ENCODE peak calls at places on chromosomes 5 and 9, in ten cellular contexts. D, I, C, K, Q, G, J, Z, F and A are unnamed samples.

GRCh38 chr5:112689510-112689909 is 48.2 kb upstream of the APC start:
- DNase-seq in Q (no peak), D (peak; percentile 73), J (no peak), Z (no peak), F (peak; percentile 88), G (no peak), K (no peak), C (no peak), I (no peak), A (no peak)

GRCh38 chr5:144028644-144029043 is 141.8 kb downstream of the YIPF5 start:
- DNase-seq in F (peak; percentile 92), K (no peak), Z (no peak), J (no peak), D (peak; percentile 92), G (no peak), Q (no peak), C (peak; percentile 51), I (no peak), A (no peak)

GRCh38 chr9:116467740-116468351 is 219.3 kb upstream of the TRIM32 start:
- DNase-seq in G (no peak), F (no peak), I (no peak), D (peak; percentile 50), Q (no peak), J (no peak), K (no peak), Z (no peak), C (no peak), A (no peak)

GRCh38 chr5:165996484-165996883 is 2295.0 kb upstream of the WWC1 start:
- DNase-seq in G (no peak), Z (peak; percentile 14), K (no peak), J (no peak), F (no peak), Q (no peak), I (no peak), C (no peak), D (no peak), A (peak; percentile 12)

GRCh38 chr5:13625616-13626198 is 318.8 kb downstream of the DNAH5 start:
- DNase-seq in K (no peak), G (no peak), F (peak; percentile 27), Q (no peak), J (no peak), C (no peak), Z (no peak), I (no peak), D (peak; percentile 44), A (no peak)

GRCh38 chr5:91016954-91017690 is 366.0 kb downstream of the ARRDC3 start:
- DNase-seq in K (no peak), I (no peak), F (peak; percentile 39), J (no peak), G (no peak), Z (no peak), C (peak; percentile 62), Q (no peak), D (peak; percentile 48), A (no peak)

GRCh38 chr9:108219664-108220063 is 636.1 kb downstream of the ACTL7B start:
- DNase-seq in D (peak; percentile 27), I (no peak), J (no peak), Z (no peak), C (no peak), Q (no peak), F (no peak), G (no peak), K (no peak), A (no peak)

GRCh38 chr9:84054341-84055010 is 73.9 kb downstream of the RMI1 start:
- DNase-seq in F (no peak), Z (no peak), J (no peak), I (no peak), C (no peak), G (no peak), Q (peak; percentile 30), K (no peak), D (no peak), A (no peak)

GRCh38 chr5:146041180-146041789 is 64.1 kb downstream of the PLAC8L1 start:
- DNase-seq in F (peak; percentile 35), C (no peak), D (no peak), I (no peak), K (no peak), Z (peak; percentile 66), Q (no peak), G (no peak), J (peak; percentile 14), A (no peak)

GRCh38 chr5:146040559-146040958 is 64.8 kb downstream of the PLAC8L1 start:
- DNase-seq in J (no peak), F (no peak), K (no peak), I (no peak), D (no peak), Z (no peak), G (no peak), C (no peak), Q (no peak), A (no peak)

GRCh38 chr5:146039420-146039819 is 66.0 kb downstream of the PLAC8L1 start:
- DNase-seq in J (no peak), I (no peak), F (no peak), K (no peak), Q (no peak), G (no peak), C (no peak), Z (no peak), D (no peak), A (no peak)

GRCh38 chr5:146043722-146044121 is 61.7 kb downstream of the PLAC8L1 start:
- DNase-seq in Z (no peak), F (no peak), D (no peak), K (no peak), J (no peak), C (no peak), I (no peak), Q (no peak), G (no peak), A (no peak)

DNA sequence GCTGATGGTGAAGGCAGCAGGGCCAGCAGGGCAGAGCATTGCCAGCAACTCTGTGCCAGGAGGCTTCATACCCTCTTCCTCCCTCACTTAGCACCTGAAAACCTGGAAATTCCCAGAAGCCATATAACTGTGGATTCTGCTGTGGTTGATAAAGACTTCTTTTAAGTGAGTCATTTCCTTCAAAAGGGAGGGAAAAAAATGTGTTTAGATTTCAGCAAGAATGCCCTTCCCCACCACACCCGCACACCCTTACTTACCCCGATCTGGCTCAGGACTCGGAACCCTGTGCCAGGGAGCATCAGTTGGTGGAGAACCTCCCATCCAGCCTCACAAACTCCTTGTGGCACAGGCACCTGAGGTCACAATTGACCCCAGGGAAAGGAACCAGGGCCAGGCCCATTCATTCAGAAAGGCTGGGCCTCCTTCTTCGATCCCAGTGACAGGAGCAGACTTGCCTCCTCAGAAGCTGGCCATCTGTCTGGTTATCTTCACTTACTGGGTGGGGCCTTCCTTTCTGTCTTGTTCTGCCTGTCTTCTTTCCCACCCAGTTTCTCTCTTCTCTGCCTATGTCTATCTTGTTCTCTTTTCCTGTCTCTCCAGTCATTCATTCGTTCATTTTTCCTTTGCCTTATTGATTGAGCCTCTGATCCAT is 62.6 kb downstream of the PLAC8L1 start:
- DNase-seq in J (no peak), Q (no peak), Z (no peak), K (peak; percentile 61), I (no peak), D (peak; percentile 90), G (peak; percentile 27), C (no peak), F (peak; percentile 36), A (no peak)
- H2AFZ ChIP-seq in J (no peak overlapping the region), Q (no peak overlapping the region), Z (peak overlapping the region; percentile 56), K (no peak overlapping the region), I (no peak overlapping the region), D (no peak overlapping the region), G (no peak overlapping the region), C (no peak overlapping the region), F (no peak overlapping the region), A (no peak overlapping the region)

GRCh38 chr5:65021527-65022226 is 252.9 kb downstream of the CWC27 start:
- DNase-seq in J (no peak), K (no peak), F (no peak), Z (no peak), D (no peak), C (no peak), I (no peak), G (no peak), Q (no peak), A (no peak)

GRCh38 chr5:65022932-65023331 is 254.2 kb downstream of the CWC27 start:
- DNase-seq in F (peak; percentile 40), I (no peak), C (no peak), K (no peak), G (no peak), J (no peak), D (no peak), Z (no peak), Q (no peak), A (no peak)

GRCh38 chr5:65020492-65020891 is 251.8 kb downstream of the CWC27 start:
- DNase-seq in D (peak; percentile 88), I (no peak), F (no peak), Z (no peak), K (no peak), Q (no peak), G (no peak), C (no peak), J (no peak), A (no peak)

GRCh38 chr5:65027149-65027548 is 258.4 kb downstream of the CWC27 start:
- DNase-seq in Q (no peak), D (no peak), Z (no peak), G (no peak), F (no peak), J (peak; percentile 58), C (no peak), K (no peak), I (no peak), A (no peak)

DNA sequence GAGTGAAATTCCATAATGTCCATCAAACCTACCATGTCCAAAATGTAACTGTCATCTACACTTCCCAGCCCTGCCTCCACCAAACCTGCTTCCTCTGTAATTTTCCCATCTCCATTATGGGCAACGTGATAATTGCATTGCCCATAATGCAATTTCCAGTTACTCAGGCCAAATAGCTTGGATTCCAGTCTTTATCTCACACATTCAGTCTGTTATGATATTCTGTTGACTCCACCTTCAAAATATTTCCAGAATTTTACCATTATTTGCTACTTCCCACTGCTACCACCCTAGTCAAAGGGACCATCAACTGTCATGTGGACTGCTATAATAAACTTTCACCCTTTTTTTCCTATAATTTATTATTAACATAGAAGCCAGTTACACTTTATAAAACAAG is 256.0 kb downstream of the CWC27 start:
- DNase-seq in I (no peak), J (no peak), F (no peak), Z (no peak), C (no peak), G (no peak), K (no peak), Q (no peak), D (no peak), A (no peak)
- H3K4me3 ChIP-seq in I (no peak overlapping the region), J (no peak overlapping the region), F (no peak overlapping the region), Z (no peak overlapping the region), C (no peak overlapping the region), G (no peak overlapping the region), K (no peak overlapping the region), Q (no peak overlapping the region), D (no peak overlapping the region), A (no peak overlapping the region)

GRCh38 chr5:31638286-31638685 is 645 bp upstream of the PDZD2 start:
- DNase-seq in K (no peak), G (no peak), F (peak; percentile 12), I (no peak), Z (no peak), D (no peak), C (no peak), Q (no peak), J (no peak), A (peak; percentile 25)
- H2AFZ ChIP-seq in K (peak overlapping the region; percentile 68), G (peak overlapping the region; percentile 86), F (peak overlapping the region; percentile 97), I (peak overlapping the region; percentile 64), Z (peak overlapping the region; percentile 100), D (peak overlapping the region; percentile 69), C (peak overlapping the region; percentile 69), Q (no peak overlapping the region), J (peak overlapping the region; percentile 95), A (peak overlapping the region; percentile 98)

DNA sequence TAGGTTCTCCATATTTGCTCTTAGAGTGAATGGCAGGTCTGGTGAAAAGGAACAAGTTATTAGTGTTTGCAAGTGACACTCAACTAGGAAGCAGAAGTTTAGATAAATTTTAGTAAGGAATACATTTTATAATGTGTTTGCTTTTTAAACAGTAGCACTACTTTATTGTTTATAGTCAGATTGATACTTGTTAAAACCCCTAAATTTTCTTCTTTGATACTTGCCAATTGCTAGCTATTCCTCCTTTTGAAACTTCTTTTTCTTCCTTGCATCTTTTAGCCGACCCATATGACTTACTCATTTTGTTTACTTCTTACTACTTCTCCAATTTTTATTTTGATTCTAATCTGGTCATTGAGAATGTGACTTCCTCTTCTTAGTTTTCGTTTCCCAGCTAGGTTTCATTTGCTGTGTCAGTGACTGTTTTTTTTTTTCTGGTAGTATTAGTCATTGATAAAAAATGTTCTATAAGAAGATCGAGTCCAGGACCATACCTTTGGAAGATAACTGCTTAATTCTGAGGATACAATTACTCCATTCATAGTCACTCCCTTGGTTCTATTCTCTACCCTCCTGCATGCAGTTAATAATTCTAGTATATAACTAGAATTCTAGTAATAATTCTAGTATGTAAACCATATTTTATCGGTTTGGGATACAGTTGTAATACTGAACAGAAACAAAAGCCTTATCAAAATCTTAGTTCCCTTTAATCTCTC is 2.7 kb upstream of the RICTOR start:
- DNase-seq in C (no peak), K (no peak), I (no peak), F (peak; percentile 51), J (peak; percentile 61), Q (no peak), D (peak; percentile 45), Z (no peak), G (no peak), A (no peak)
- H3K4me3 ChIP-seq in C (no peak overlapping the region), K (peak overlapping the region; percentile 30), I (no peak overlapping the region), F (peak overlapping the region; percentile 32), J (peak overlapping the region; percentile 46), Q (no peak overlapping the region), D (no peak overlapping the region), Z (no peak overlapping the region), G (peak overlapping the region; percentile 24), A (no peak overlapping the region)